ENCODE peak calls at places on chromosomes 7 and 10, in nine cellular contexts. K is heart right ventricle; C is MCF 10A; G is RWPE1; F is ELF-1; P is posterior vena cava; V is HFFc6; H is T follicular helper cell; J is activated naive CD4-positive, alpha-beta T cell treated with anti-CD3 and anti-CD28 coated beads, Interleukin-2, amount 50 U/mL, for 16 hours. E is an unnamed sample.

GRCh38 chr10:102919237-102919959 is 1.3 kb downstream of the CNNM2 start:
- DNase-seq in H (no peak), V (no peak), K (peak), P (no peak), C (no peak), F (peak), G (peak), J (peak), E (peak)

GRCh38 chr7:70569335-70569819 is 562.6 kb upstream of the GALNT17 start:
- DNase-seq in H (no peak), K (no peak), C (no peak), F (no peak), J (no peak), G (no peak), V (no peak), P (no peak), E (no peak)

GRCh38 chr7:101402081-101402779 is 39.6 kb downstream of the COL26A1 start:
- DNase-seq in G (peak), V (peak), J (no peak), K (no peak), P (no peak), H (no peak), C (peak), F (peak), E (no peak)

GRCh38 chr10:62233494-62234283 is 35.0 kb downstream of the RTKN2 start:
- DNase-seq in H (no peak), C (no peak), K (no peak), G (no peak), F (no peak), P (no peak), J (no peak), V (no peak), E (no peak)

GRCh38 chr10:93186631-93187030 is 112.9 kb downstream of the CYP26A1 start:
- DNase-seq in J (no peak), V (no peak), F (no peak), P (no peak), C (no peak), K (no peak), G (no peak), H (no peak), E (no peak)

GRCh38 chr10:600876-601275 is 88.6 kb downstream of the DIP2C start:
- DNase-seq in C (no peak), K (no peak), F (no peak), J (no peak), V (no peak), G (no peak), P (peak), H (no peak), E (no peak)

GRCh38 chr7:113698556-113699220 is 220.1 kb downstream of the PPP1R3A start:
- DNase-seq in F (no peak), J (no peak), H (no peak), G (peak), C (peak), K (no peak), P (no peak), V (peak), E (no peak)

GRCh38 chr7:107119376-107120100 is 49.3 kb upstream of the HBP1 start:
- DNase-seq in G (no peak), H (no peak), F (no peak), V (no peak), P (no peak), C (no peak), J (no peak), K (no peak), E (no peak)

GRCh38 chr7:108079291-108080057 is 50.7 kb downstream of the LAMB4 start:
- DNase-seq in G (peak), V (peak), J (no peak), C (peak), F (peak), K (no peak), P (no peak), H (no peak), E (no peak)

GRCh38 chr10:76736392-76736791 is 901.2 kb downstream of the KCNMA1 start:
- DNase-seq in P (no peak), H (no peak), C (no peak), V (no peak), J (no peak), F (no peak), G (no peak), K (no peak), E (no peak)

GRCh38 chr10:75525067-75525466 is 93.6 kb downstream of the LRMDA start:
- DNase-seq in G (no peak), F (no peak), C (no peak), V (no peak), J (no peak), H (no peak), K (no peak), P (no peak), E (no peak)

GRCh38 chr7:140304071-140304799 is 94.1 kb downstream of the SLC37A3 start:
- DNase-seq in J (peak), K (no peak), G (no peak), F (no peak), V (no peak), P (no peak), C (no peak), H (peak), E (peak)

E was measured in activated effector memory CD4-positive, alpha-beta T cell treated with anti-CD3 and anti-CD28 coated beads, Interleukin-2, amount 50 U/mL, for 16 hours.